ENCODE peak calls at places on chromosome 1, in five cellular contexts. Q, Y, D, Z and G are unnamed samples.

GRCh38 chr1:67695963-67696362 is 11.0 kb downstream of the GADD45A start:
- DNase-seq in Q (no peak), Y (no peak), D (no peak), Z (no peak), G (no peak)

GRCh38 chr1:206685256-206685748 is 597 bp downstream of the MAPKAPK2 start:
- DNase-seq in Q (peak), Y (peak), D (no peak), Z (peak), G (no peak)

GRCh38 chr1:37809942-37810341 is 1.9 kb upstream of the YRDC start:
- DNase-seq in Q (no peak), Y (no peak), D (no peak), Z (no peak), G (no peak)

GRCh38 chr1:152167835-152168534 is 9.0 kb upstream of the RPTN start:
- DNase-seq in Q (no peak), Y (peak), D (no peak), Z (peak), G (peak)

GRCh38 chr1:15757575-15758401 is 807 bp upstream of the FBLIM1 start:
- DNase-seq in Q (no peak), Y (peak), D (peak), Z (peak), G (peak)

GRCh38 chr1:91080650-91081049 is 58.8 kb upstream of the ZNF644 start:
- DNase-seq in Q (no peak), Y (no peak), D (no peak), Z (no peak), G (no peak)

GRCh38 chr1:112230232-112230631 is 165.8 kb upstream of the CTTNBP2NL start:
- DNase-seq in Q (no peak), Y (no peak), D (no peak), Z (no peak), G (no peak)

GRCh38 chr1:27589841-27590426 is 14.0 kb downstream of the AHDC1 start:
- DNase-seq in Q (no peak), Y (peak), D (no peak), Z (peak), G (no peak)

GRCh38 chr1:233025156-233025555 is 74.7 kb downstream of the NTPCR start:
- DNase-seq in Q (peak), Y (peak), D (peak), Z (peak), G (peak)

GRCh38 chr1:19465123-19465522 is 20.2 kb downstream of the CAPZB start:
- DNase-seq in Q (no peak), Y (no peak), D (no peak), Z (peak), G (no peak)

GRCh38 chr1:69946935-69947334 is 258.4 kb downstream of the LRRC40 start:
- DNase-seq in Q (no peak), Y (no peak), D (no peak), Z (no peak), G (no peak)

GRCh38 chr1:168321945-168322344 is 41.3 kb downstream of the TBX19 start:
- DNase-seq in Q (no peak), Y (peak), D (no peak), Z (peak), G (no peak)

GRCh38 chr1:199205740-199206139 is 566.9 kb downstream of the PTPRC start:
- DNase-seq in Q (no peak), Y (no peak), D (no peak), Z (peak), G (no peak)

GRCh38 chr1:45608475-45609156 is 15.2 kb downstream of the CCDC17 start:
- DNase-seq in Q (no peak), Y (no peak), D (no peak), Z (no peak), G (no peak)

GRCh38 chr1:170126691-170127090 is 19.1 kb upstream of the NTMT2 start:
- DNase-seq in Q (peak), Y (peak), D (peak), Z (peak), G (peak)

GRCh38 chr1:29696656-29697390 is 460.5 kb downstream of the PTPRU start:
- DNase-seq in Q (no peak), Y (no peak), D (no peak), Z (no peak), G (no peak)

GRCh38 chr1:214325401-214325800 is 44.4 kb downstream of the SMYD2 start:
- DNase-seq in Q (no peak), Y (no peak), D (no peak), Z (no peak), G (no peak)

GRCh38 chr1:52579415-52579814 is 22.8 kb upstream of the GPX7 start:
- DNase-seq in Q (no peak), Y (no peak), D (no peak), Z (peak), G (no peak)

GRCh38 chr1:51048670-51049069 is 53.4 kb upstream of the C1orf185 start:
- DNase-seq in Q (no peak), Y (no peak), D (no peak), Z (no peak), G (no peak)

GRCh38 chr1:215022723-215023122 is 59.8 kb upstream of the KCNK2 start:
- DNase-seq in Q (no peak), Y (peak), D (no peak), Z (peak), G (no peak)

GRCh38 chr1:27538793-27539192 is 48.8 kb upstream of the WASF2 start:
- DNase-seq in Q (no peak), Y (peak), D (no peak), Z (peak), G (peak)

GRCh38 chr1:165897326-165898303 is 70.2 kb downstream of the UCK2 start:
- DNase-seq in Q (no peak), Y (peak), D (peak), Z (peak), G (no peak)

GRCh38 chr1:7111855-7112254 is 326.6 kb downstream of the CAMTA1 start:
- DNase-seq in Q (no peak), Y (no peak), D (no peak), Z (no peak), G (no peak)

GRCh38 chr1:162166934-162167615 is 97.6 kb downstream of the NOS1AP start:
- DNase-seq in Q (no peak), Y (no peak), D (no peak), Z (no peak), G (no peak)

GRCh38 chr1:248853023-248853422 is 5.9 kb downstream of the ZNF692 start:
- DNase-seq in Q (no peak), Y (no peak), D (no peak), Z (peak), G (no peak)

GRCh38 chr1:178189814-178190213 is 95.9 kb downstream of the RASAL2 start:
- DNase-seq in Q (peak), Y (peak), D (peak), Z (peak), G (peak)

GRCh38 chr1:25204797-25205441 is 27.4 kb downstream of the SYF2 start:
- DNase-seq in Q (peak), Y (peak), D (no peak), Z (peak), G (peak)

GRCh38 chr1:177305040-177306018 is 134.6 kb downstream of the BRINP2 start:
- DNase-seq in Q (no peak), Y (no peak), D (no peak), Z (no peak), G (peak)

GRCh38 chr1:116508090-116508983 is 62.5 kb downstream of the CD58 start:
- DNase-seq in Q (no peak), Y (no peak), D (no peak), Z (no peak), G (peak)

GRCh38 chr1:62912028-62912638 is 128.2 kb downstream of the ATG4C start:
- DNase-seq in Q (no peak), Y (peak), D (no peak), Z (peak), G (peak)

GRCh38 chr1:12615166-12615915 is 2.7 kb downstream of the DHRS3 start:
- DNase-seq in Q (no peak), Y (no peak), D (no peak), Z (peak), G (no peak)

GRCh38 chr1:12613180-12613579 is 4.8 kb downstream of the DHRS3 start:
- DNase-seq in Q (no peak), Y (no peak), D (no peak), Z (no peak), G (no peak)

GRCh38 chr1:12615916-12616708 is 1.9 kb downstream of the DHRS3 start:
- DNase-seq in Q (no peak), Y (peak), D (peak), Z (peak), G (peak)

GRCh38 chr1:12616709-12617373 is 1.2 kb downstream of the DHRS3 start:
- DNase-seq in Q (no peak), Y (no peak), D (no peak), Z (no peak), G (no peak)

DNA sequence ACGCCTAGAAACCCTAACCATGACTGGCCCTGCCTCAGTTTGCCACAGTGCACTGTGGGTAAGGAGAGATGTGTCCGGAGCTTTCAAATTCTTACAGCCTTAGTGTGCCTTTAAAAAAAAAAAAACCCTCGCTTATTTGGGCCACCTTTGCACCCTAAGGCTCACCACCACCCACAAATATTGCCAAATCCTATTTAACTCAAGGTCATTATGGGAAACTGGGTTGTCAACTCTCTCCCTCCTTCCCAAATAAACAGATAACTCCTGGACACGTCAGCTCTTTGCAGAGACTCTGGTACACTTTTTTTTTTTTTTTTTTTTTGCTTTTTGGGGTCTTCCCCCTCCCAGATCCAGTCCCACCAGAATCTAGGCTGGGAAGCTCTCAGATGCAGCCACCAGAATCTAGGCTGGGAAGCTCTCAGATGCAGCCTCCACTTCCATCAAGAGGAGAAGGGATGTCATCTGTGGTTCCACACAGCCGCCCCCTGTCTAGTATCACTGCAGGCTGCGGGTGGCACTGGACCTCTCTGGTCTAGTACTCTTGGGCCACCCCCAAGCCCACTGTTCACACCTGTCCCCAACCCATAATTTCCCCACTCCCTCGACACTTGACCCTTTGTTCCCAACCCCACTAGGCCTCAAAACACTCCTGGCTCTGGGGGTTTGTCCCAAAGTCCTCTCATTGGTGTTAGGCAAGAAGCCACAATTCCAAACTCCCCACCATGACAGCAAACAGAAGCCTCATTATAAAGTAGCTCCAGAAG is 3.4 kb downstream of the DHRS3 start:
- DNase-seq in Q (no peak), Y (no peak), D (no peak), Z (no peak), G (no peak)
- H2BK5ac ChIP-seq in Q (no peak), Y (no peak), D (no peak), Z (peak), G (no peak)

GRCh38 chr1:182101415-182102041 is 40.0 kb upstream of the ZNF648 start:
- DNase-seq in Q (peak), Y (no peak), D (peak), Z (no peak), G (peak)
- H2BK5ac ChIP-seq in Q (no peak), Y (no peak), D (no peak), Z (no peak), G (peak)

GRCh38 chr1:58032621-58033073 is 513.9 kb downstream of the OMA1 start:
- DNase-seq in Q (no peak), Y (no peak), D (no peak), Z (no peak), G (no peak)

GRCh38 chr1:58031416-58031815 is 515.1 kb downstream of the OMA1 start:
- DNase-seq in Q (no peak), Y (no peak), D (peak), Z (no peak), G (no peak)

GRCh38 chr1:58035523-58035922 is 511.0 kb downstream of the OMA1 start:
- DNase-seq in Q (no peak), Y (no peak), D (peak), Z (no peak), G (peak)

DNA sequence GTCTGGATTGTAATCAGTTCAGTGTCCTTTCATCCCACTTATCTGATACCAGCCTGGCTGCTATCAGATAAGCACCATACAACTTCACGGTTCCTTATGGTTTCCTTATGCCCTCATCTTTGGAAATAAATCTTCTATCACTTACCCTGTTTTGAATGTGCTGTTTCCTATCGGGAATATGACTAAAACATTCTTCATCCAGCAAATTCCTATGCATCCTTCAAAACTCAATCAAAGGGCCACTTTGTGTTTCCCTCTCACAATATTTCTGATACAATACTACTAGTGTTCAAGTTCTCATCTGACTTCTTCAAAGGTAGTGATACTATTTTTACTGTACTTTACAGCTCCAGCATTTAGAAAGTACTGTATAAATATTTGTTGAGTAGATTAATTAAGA is 513.2 kb downstream of the OMA1 start:
- DNase-seq in Q (no peak), Y (no peak), D (no peak), Z (no peak), G (peak)
- H2BK5ac ChIP-seq in Q (no peak), Y (no peak), D (no peak), Z (no peak), G (no peak)

GRCh38 chr1:35406103-35406502 is 137.6 kb downstream of the ZMYM4 start:
- DNase-seq in Q (no peak), Y (no peak), D (no peak), Z (peak), G (peak)

GRCh38 chr1:35407743-35408142 is 139.2 kb downstream of the ZMYM4 start:
- DNase-seq in Q (no peak), Y (no peak), D (no peak), Z (no peak), G (no peak)

GRCh38 chr1:35408925-35409324 is 140.4 kb downstream of the ZMYM4 start:
- DNase-seq in Q (no peak), Y (no peak), D (no peak), Z (no peak), G (no peak)
- H2BK5ac ChIP-seq in Q (no peak), Y (no peak), D (no peak), Z (no peak), G (no peak)

GRCh38 chr1:205449254-205449749 is 6.5 kb downstream of the BLACAT1 start:
- DNase-seq in Q (no peak), Y (no peak), D (no peak), Z (no peak), G (peak)
- H2BK5ac ChIP-seq in Q (peak), Y (no peak), D (no peak), Z (no peak), G (peak)

GRCh38 chr1:9402256-9402616 is 109.5 kb downstream of the SPSB1 start:
- DNase-seq in Q (no peak), Y (no peak), D (no peak), Z (no peak), G (no peak)

GRCh38 chr1:9402717-9403116 is 110.0 kb downstream of the SPSB1 start:
- DNase-seq in Q (no peak), Y (no peak), D (no peak), Z (no peak), G (no peak)

GRCh38 chr1:9406111-9406510 is 113.4 kb downstream of the SPSB1 start:
- DNase-seq in Q (no peak), Y (no peak), D (no peak), Z (no peak), G (no peak)

GRCh38 chr1:9404117-9404516 is 111.4 kb downstream of the SPSB1 start:
- DNase-seq in Q (no peak), Y (no peak), D (no peak), Z (no peak), G (no peak)

DNA sequence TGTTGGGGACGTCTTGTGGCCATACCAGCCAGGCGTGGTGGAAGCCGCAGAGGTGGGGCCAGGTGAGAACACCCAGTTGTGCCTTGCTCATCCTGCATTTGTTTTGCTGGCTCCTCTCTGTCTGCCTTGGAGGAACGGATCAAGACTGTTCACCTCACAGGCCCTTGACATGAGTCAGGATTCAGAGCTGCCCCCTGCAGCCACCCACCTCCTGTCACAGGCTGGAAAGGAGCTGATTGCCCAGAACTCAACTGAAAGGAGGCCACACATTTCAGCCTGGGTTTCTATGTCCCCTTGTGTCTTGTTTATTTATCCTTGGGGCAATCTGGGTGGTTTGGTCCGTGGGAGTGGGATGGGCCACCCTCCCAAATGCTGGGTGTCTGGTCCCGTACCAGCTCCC is 111.8 kb downstream of the SPSB1 start:
- DNase-seq in Q (no peak), Y (no peak), D (no peak), Z (no peak), G (peak)
- H2BK5ac ChIP-seq in Q (no peak), Y (no peak), D (no peak), Z (no peak), G (no peak)

DNA sequence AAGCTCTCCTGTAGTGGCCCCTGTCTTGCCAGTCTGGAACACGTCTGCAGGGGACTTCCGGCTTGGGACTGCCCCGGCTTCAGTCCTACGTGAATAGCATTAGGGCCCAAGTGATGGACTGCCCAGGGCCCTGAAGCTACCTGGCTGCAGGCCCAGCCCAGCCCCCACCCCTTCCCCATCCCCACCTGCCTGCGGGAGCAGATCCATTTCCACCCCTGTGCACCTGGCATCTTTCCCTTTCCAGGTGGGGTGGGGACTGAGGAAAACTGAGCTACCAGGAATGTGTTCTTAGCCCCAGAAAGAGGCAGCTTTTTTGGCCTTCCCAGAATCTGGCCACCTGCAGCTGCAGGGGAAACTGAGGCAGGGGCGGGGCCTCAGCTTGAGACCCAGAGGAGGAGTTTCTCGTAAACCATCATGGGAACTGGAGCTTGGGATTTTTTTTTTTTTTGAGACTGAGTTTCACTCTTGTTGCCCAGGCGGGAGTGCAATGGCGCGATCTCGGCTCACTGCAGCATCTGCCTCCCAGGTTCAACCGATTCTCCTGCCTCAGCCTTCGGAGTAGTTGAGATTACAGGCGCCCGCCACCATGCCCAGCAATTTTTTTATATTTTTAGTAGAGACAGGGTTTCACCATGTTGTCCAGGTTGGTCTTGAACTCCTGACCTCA is 3.2 kb downstream of the EDN2 start:
- DNase-seq in Q (no peak), Y (no peak), D (no peak), Z (no peak), G (no peak)
- H2BK5ac ChIP-seq in Q (no peak), Y (no peak), D (no peak), Z (no peak), G (no peak)

GRCh38 chr1:85306236-85306635 is 29.8 kb upstream of the BCL10 start:
- DNase-seq in Q (no peak), Y (no peak), D (no peak), Z (no peak), G (no peak)

GRCh38 chr1:85303440-85304162 is 27.2 kb upstream of the BCL10 start:
- DNase-seq in Q (no peak), Y (no peak), D (no peak), Z (no peak), G (peak)

GRCh38 chr1:85308837-85309350 is 32.5 kb upstream of the BCL10 start:
- DNase-seq in Q (peak), Y (no peak), D (no peak), Z (no peak), G (no peak)

GRCh38 chr1:85311818-85312217 is 35.4 kb upstream of the BCL10 start:
- DNase-seq in Q (no peak), Y (no peak), D (no peak), Z (no peak), G (no peak)

DNA sequence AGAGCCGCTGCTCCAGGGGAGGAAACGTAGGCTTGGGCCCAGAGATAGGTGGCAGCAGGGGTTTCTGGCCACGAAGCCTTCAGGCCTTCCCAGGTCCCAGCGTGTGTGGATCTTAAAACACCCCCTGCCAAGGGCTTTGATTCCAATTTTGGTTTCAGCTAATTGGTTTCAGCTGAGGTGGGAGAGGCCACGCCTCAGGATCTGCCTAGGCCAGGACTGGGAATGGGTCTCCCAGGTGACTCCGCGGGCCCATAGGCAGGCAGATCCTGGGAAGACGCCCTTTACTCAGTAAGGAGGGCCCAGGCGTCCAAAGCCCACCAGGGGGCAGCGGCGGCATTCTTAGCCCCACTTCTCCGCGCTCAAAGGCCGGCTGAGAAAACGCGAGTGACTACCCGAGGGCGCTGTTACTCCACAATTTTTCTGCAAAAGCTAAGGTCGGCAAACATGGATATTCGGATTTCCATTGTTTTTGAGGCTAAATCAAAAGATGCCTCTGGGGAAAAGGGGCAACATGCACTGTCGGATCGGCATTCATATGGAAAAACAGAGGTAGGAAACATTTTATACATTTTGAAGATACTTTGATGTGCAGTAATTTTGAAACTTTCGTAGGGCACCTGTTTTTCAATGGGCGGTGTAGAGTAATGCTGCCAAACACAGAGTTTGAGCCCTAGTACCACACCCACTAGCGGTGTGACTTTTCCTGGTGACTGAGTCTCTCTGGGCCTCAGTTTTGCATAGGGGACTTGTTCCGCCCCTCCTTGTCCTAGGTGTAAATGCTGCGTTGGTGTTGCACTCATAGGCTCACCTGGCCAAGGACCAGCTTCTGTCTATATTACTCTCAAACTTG is 31.8 kb upstream of the BCL10 start:
- DNase-seq in Q (peak), Y (peak), D (peak), Z (peak), G (peak)
- H2BK5ac ChIP-seq in Q (no peak), Y (no peak), D (no peak), Z (peak), G (no peak)